ENCODE peak calls at places on chromosomes 11 and 22, in five cellular contexts. B is MCF 10A, V is endothelial cell, E is fibroblast of lung, H is left ventricle myocardium inferior. S is an unnamed sample.

GRCh38 chr11:64753019-64753379 is 6.8 kb downstream of the PYGM start:
- DNase-seq in B (no peak), V (no peak), E (no peak), H (no peak), S (no peak)

GRCh38 chr11:75287579-75287978 is 47.0 kb downstream of the TPBGL start:
- DNase-seq in B (no peak), V (no peak), E (no peak), H (no peak), S (no peak)

GRCh38 chr11:132099692-132100091 is 729.3 kb downstream of the NTM start:
- DNase-seq in B (no peak), V (peak), E (no peak), H (peak), S (no peak)

GRCh38 chr11:67484847-67485311 is 2.1 kb downstream of the AIP start:
- DNase-seq in B (no peak), V (no peak), E (no peak), H (no peak), S (no peak)

GRCh38 chr11:12157241-12157661 is 46.9 kb downstream of the MICAL2 start:
- DNase-seq in B (no peak), V (no peak), E (peak), H (no peak), S (peak)

GRCh38 chr11:12922418-12922817 is 86.7 kb upstream of the RASSF10 start:
- DNase-seq in B (no peak), V (no peak), E (peak), H (no peak), S (no peak)

GRCh38 chr11:59822989-59823566 is 12.5 kb upstream of the MRPL16 start:
- DNase-seq in B (peak), V (peak), E (peak), H (no peak), S (peak)

GRCh38 chr11:12884751-12885318 is 124.3 kb upstream of the RASSF10 start:
- DNase-seq in B (no peak), V (no peak), E (peak), H (no peak), S (no peak)

GRCh38 chr11:57901756-57902155 is 121.9 kb upstream of the OR9Q1 start:
- DNase-seq in B (peak), V (no peak), E (no peak), H (no peak), S (no peak)

GRCh38 chr11:2910401-2910955 is 18.7 kb downstream of the PHLDA2 start:
- DNase-seq in B (no peak), V (no peak), E (no peak), H (no peak), S (no peak)

GRCh38 chr11:43947003-43947500 is 4.6 kb downstream of the C11orf96 start:
- DNase-seq in B (no peak), V (no peak), E (no peak), H (no peak), S (peak)

GRCh38 chr11:8839957-8840945 is 70.7 kb upstream of the AKIP1 start:
- DNase-seq in B (no peak), V (peak), E (peak), H (peak), S (no peak)

GRCh38 chr11:129300099-129300498 is 75.5 kb upstream of the BARX2 start:
- DNase-seq in B (no peak), V (no peak), E (no peak), H (no peak), S (no peak)

GRCh38 chr11:113677648-113678047 is 28.5 kb downstream of the TMPRSS5 start:
- DNase-seq in B (no peak), V (no peak), E (no peak), H (no peak), S (no peak)

GRCh38 chr11:132874638-132875037 is 657.7 kb downstream of the OPCML start:
- DNase-seq in B (peak), V (no peak), E (peak), H (no peak), S (peak)

GRCh38 chr11:86592659-86593451 is 79.6 kb downstream of the ME3 start:
- DNase-seq in B (peak), V (peak), E (peak), H (no peak), S (peak)

GRCh38 chr11:37804666-37805065 is 1206.6 kb upstream of the RAG2 start:
- DNase-seq in B (peak), V (no peak), E (peak), H (no peak), S (no peak)

GRCh38 chr11:61482513-61482912 is 26.0 kb upstream of the LRRC10B start:
- DNase-seq in B (no peak), V (peak), E (no peak), H (no peak), S (peak)
- TF ChIP-seq CTCF in B (peak), V (peak), E (peak), H (peak), S (peak)

DNA sequence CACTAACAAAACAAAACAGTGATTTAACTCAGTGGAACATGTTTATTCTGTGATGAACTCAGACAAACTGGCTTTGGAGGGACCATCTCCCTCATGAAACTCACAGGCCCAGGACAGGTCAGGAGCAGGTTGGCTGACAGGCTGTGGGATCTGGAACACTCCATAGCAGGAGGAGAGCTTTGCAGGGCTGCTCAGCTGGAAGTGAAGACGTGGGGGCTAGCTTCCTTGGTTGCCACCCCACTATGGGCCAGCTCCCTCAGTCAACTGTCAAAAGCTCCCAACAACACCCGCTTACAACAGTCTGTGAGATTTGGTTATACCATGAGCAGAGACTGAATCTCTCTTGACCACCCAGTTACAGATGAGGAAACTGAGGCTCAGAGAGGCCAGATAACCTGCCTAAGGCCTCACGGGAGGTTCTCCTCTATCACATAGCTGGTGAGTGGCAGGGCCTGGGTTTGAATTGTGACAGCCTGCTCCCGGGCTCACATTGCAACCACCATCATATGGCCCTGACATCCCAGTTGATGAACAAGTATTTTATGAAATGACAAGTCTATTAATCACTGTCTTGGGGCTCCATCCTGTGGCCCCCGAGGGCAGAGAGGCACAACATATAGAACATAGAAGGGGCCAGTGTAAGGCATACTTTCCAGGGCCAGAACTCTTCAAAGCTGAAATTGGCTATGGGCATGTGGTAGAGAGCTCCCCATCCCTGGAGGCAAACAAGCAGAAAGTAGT is 473.4 kb downstream of the MN1 start:
- DNase-seq in B (peak), V (no peak), E (no peak), H (no peak), S (no peak)
- TF ChIP-seq CTCF in B (no peak), V (no peak), E (no peak), H (no peak), S (no peak)

GRCh38 chr11:47376543-47377371 is 1.6 kb downstream of the SPI1 start:
- DNase-seq in B (peak), V (no peak), E (no peak), H (peak), S (no peak)
- TF ChIP-seq CTCF in B (no peak), V (no peak), E (no peak), H (no peak), S (no peak)

GRCh38 chr22:43628253-43628649 is 183.9 kb downstream of the EFCAB6 start:
- DNase-seq in B (no peak), V (no peak), E (no peak), H (no peak), S (no peak)
- TF ChIP-seq CTCF in B (no peak), V (no peak), E (no peak), H (no peak), S (no peak)

DNA sequence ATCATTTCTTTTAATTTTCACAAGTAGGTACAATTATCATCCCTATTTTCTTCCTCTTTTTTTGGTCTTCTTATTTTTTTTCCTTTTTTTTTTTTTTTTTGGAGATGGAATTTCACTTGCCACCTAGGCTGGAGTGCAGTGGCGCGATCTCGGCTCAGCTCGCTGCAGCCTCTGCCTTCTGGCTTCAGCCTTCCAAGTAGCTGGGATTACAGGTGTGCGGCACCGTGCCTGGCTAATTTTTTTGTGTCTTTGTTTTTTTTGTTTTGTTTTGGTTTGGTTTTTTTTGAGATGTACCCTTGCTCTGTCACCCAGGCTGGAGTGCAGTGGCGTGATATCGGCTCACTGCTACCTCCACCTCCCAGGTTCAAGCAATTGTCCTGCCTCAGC is 16.7 kb downstream of the TOB2 start:
- DNase-seq in B (no peak), V (no peak), E (no peak), H (no peak), S (no peak)
- TF ChIP-seq CTCF in B (no peak), V (no peak), E (no peak), H (no peak), S (no peak)

DNA sequence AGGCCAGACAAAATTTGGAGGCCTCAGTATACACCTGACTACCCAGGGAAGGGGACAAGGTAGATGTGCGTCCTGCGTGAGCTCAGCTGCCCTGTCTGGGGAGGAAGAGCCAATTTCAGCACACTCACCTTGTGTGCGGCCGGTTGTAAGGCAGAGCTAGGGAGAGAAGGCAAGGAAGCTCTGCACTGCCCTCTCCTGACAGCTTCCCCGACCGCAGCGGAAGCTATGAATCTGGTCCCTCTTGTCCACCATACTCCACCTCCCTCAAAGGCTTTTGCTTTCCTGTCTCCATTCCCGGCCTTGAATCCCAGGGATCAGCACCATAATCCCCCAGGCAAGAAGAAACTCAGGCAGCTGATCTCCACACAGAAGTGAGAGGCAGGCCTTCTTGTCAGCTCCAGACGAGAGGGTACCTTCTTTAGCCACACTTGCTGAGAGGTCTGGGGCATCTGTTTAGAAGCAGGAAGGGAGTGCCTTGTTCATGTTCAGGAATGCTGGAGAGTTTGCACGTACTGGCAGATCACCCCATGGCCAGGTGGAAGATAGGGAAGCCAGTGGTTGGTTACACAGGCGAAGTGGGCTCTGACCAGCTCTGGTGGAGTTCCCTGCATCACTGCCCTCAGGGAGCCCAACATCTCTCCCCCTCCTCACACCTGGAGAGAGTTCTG is 62.5 kb downstream of the FEZ1 start:
- DNase-seq in B (peak), V (peak), E (peak), H (peak), S (peak)
- TF ChIP-seq CTCF in B (peak), V (no peak), E (peak), H (peak), S (peak)